ENCODE peak calls at places on chromosome 18, in eight cellular contexts. One of them, this sample, is unnamed.

GRCh38 chr18:10860937-10861336 is 288.4 kb downstream of the PIEZO2 start:
- DNase-seq in HCT116: no peak
- DNase-seq in A549: no peak
- DNase-seq in GM23338: no peak
- DNase-seq in Panc1: no peak
- DNase-seq in GM12878: no peak
- DNase-seq in HepG2: no peak
- DNase-seq in SK-N-SH: no peak
- DNase-seq in this sample: no peak

GRCh38 chr18:76980663-76981387 is 151.8 kb downstream of the MBP start:
- DNase-seq in HCT116: no peak
- DNase-seq in A549: no peak
- DNase-seq in GM23338: no peak
- DNase-seq in Panc1: no peak
- DNase-seq in GM12878: peak
- DNase-seq in HepG2: no peak
- DNase-seq in SK-N-SH: no peak
- DNase-seq in this sample: no peak

GRCh38 chr18:29160123-29160522 is 983.2 kb upstream of the CDH2 start:
- DNase-seq in HCT116: no peak
- DNase-seq in A549: no peak
- DNase-seq in GM23338: peak
- DNase-seq in Panc1: no peak
- DNase-seq in GM12878: no peak
- DNase-seq in HepG2: no peak
- DNase-seq in SK-N-SH: no peak
- DNase-seq in this sample: no peak

GRCh38 chr18:60191926-60192325 is 180.6 kb downstream of the MC4R start:
- DNase-seq in HCT116: no peak
- DNase-seq in A549: no peak
- DNase-seq in GM23338: peak
- DNase-seq in Panc1: no peak
- DNase-seq in GM12878: no peak
- DNase-seq in HepG2: no peak
- DNase-seq in SK-N-SH: no peak
- DNase-seq in this sample: no peak

GRCh38 chr18:56598422-56598821 is 40.0 kb downstream of the TXNL1 start:
- DNase-seq in HCT116: no peak
- DNase-seq in A549: no peak
- DNase-seq in GM23338: peak
- DNase-seq in Panc1: no peak
- DNase-seq in GM12878: no peak
- DNase-seq in HepG2: no peak
- DNase-seq in SK-N-SH: no peak
- DNase-seq in this sample: no peak

GRCh38 chr18:61702007-61702406 is 190.8 kb downstream of the RNF152 start:
- DNase-seq in HCT116: no peak
- DNase-seq in A549: no peak
- DNase-seq in GM23338: no peak
- DNase-seq in Panc1: no peak
- DNase-seq in GM12878: no peak
- DNase-seq in HepG2: no peak
- DNase-seq in SK-N-SH: no peak
- DNase-seq in this sample: no peak

GRCh38 chr18:63829886-63830285 is 54.7 kb downstream of the SERPINB7 start:
- DNase-seq in HCT116: no peak
- DNase-seq in A549: no peak
- DNase-seq in GM23338: no peak
- DNase-seq in Panc1: no peak
- DNase-seq in GM12878: no peak
- DNase-seq in HepG2: no peak
- DNase-seq in SK-N-SH: no peak
- DNase-seq in this sample: no peak

GRCh38 chr18:79406708-79407107 is 11.0 kb downstream of the NFATC1 start:
- DNase-seq in HCT116: no peak
- DNase-seq in A549: no peak
- DNase-seq in GM23338: no peak
- DNase-seq in Panc1: no peak
- DNase-seq in GM12878: no peak
- DNase-seq in HepG2: no peak
- DNase-seq in SK-N-SH: no peak
- DNase-seq in this sample: no peak

GRCh38 chr18:69941183-69941582 is 6.5 kb downstream of the CD226 start:
- DNase-seq in HCT116: no peak
- DNase-seq in A549: no peak
- DNase-seq in GM23338: no peak
- DNase-seq in Panc1: no peak
- DNase-seq in GM12878: no peak
- DNase-seq in HepG2: no peak
- DNase-seq in SK-N-SH: no peak
- DNase-seq in this sample: no peak

GRCh38 chr18:72342933-72343332 is 201.2 kb downstream of the CBLN2 start:
- DNase-seq in HCT116: no peak
- DNase-seq in A549: no peak
- DNase-seq in GM23338: no peak
- DNase-seq in Panc1: no peak
- DNase-seq in GM12878: no peak
- DNase-seq in HepG2: no peak
- DNase-seq in SK-N-SH: no peak
- DNase-seq in this sample: no peak

GRCh38 chr18:33804258-33804657 is 226.2 kb downstream of the ASXL3 start:
- DNase-seq in HCT116: no peak
- DNase-seq in A549: peak
- DNase-seq in GM23338: no peak
- DNase-seq in Panc1: no peak
- DNase-seq in GM12878: no peak
- DNase-seq in HepG2: no peak
- DNase-seq in SK-N-SH: no peak
- DNase-seq in this sample: no peak

GRCh38 chr18:10241571-10241970 is 212.9 kb upstream of the APCDD1 start:
- DNase-seq in HCT116: no peak
- DNase-seq in A549: no peak
- DNase-seq in GM23338: no peak
- DNase-seq in Panc1: no peak
- DNase-seq in GM12878: no peak
- DNase-seq in HepG2: no peak
- DNase-seq in SK-N-SH: no peak
- DNase-seq in this sample: no peak

GRCh38 chr18:76354348-76354747 is 140.7 kb downstream of the ZNF516 start:
- DNase-seq in HCT116: no peak
- DNase-seq in A549: no peak
- DNase-seq in GM23338: no peak
- DNase-seq in Panc1: no peak
- DNase-seq in GM12878: no peak
- DNase-seq in HepG2: no peak
- DNase-seq in SK-N-SH: no peak
- DNase-seq in this sample: no peak

GRCh38 chr18:12121175-12122095 is 27.8 kb downstream of the ANKRD62 start:
- DNase-seq in HCT116: peak
- DNase-seq in A549: peak
- DNase-seq in GM23338: peak
- DNase-seq in Panc1: no peak
- DNase-seq in GM12878: no peak
- DNase-seq in HepG2: peak
- DNase-seq in SK-N-SH: no peak
- DNase-seq in this sample: no peak

GRCh38 chr18:6873352-6873751 is 143.8 kb downstream of the ARHGAP28 start:
- DNase-seq in HCT116: no peak
- DNase-seq in A549: no peak
- DNase-seq in GM23338: no peak
- DNase-seq in Panc1: no peak
- DNase-seq in GM12878: no peak
- DNase-seq in HepG2: no peak
- DNase-seq in SK-N-SH: no peak
- DNase-seq in this sample: no peak

GRCh38 chr18:68445131-68445530 is 269.8 kb downstream of the TMX3 start:
- DNase-seq in HCT116: no peak
- DNase-seq in A549: no peak
- DNase-seq in GM23338: no peak
- DNase-seq in Panc1: no peak
- DNase-seq in GM12878: no peak
- DNase-seq in HepG2: no peak
- DNase-seq in SK-N-SH: no peak
- DNase-seq in this sample: no peak

GRCh38 chr18:68449292-68449691 is 265.6 kb downstream of the TMX3 start:
- DNase-seq in HCT116: no peak
- DNase-seq in A549: no peak
- DNase-seq in GM23338: no peak
- DNase-seq in Panc1: no peak
- DNase-seq in GM12878: no peak
- DNase-seq in HepG2: no peak
- DNase-seq in SK-N-SH: no peak
- DNase-seq in this sample: no peak

GRCh38 chr18:68447286-68447685 is 267.6 kb downstream of the TMX3 start:
- DNase-seq in HCT116: no peak
- DNase-seq in A549: no peak
- DNase-seq in GM23338: no peak
- DNase-seq in Panc1: no peak
- DNase-seq in GM12878: no peak
- DNase-seq in HepG2: no peak
- DNase-seq in SK-N-SH: peak
- DNase-seq in this sample: no peak

GRCh38 chr18:68445668-68446426 is 269.1 kb downstream of the TMX3 start:
- DNase-seq in HCT116: no peak
- DNase-seq in A549: no peak
- DNase-seq in GM23338: no peak
- DNase-seq in Panc1: no peak
- DNase-seq in GM12878: no peak
- DNase-seq in HepG2: no peak
- DNase-seq in SK-N-SH: no peak
- DNase-seq in this sample: no peak

DNA sequence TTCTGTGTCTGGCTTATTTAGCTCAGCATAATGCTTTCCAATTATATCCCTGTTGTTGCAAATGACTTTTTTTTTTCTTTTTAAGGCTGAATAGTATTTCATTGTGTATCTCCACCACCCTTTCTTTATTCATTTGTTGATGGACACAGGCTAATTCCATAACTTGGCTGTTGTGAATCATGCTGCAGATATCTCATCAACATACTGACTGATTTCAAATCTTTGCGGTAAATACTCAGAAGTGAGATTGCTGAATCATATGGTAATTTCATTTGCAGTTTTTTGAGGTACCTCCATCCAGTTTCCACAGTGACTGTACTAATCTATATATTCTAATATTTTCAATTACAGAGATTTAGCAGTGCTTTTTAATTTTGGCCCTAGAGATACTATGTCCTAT is 266.2 kb downstream of the TMX3 start:
- DNase-seq in HCT116: no peak
- DNase-seq in A549: no peak
- DNase-seq in GM23338: no peak
- DNase-seq in Panc1: no peak
- DNase-seq in GM12878: no peak
- DNase-seq in HepG2: no peak
- DNase-seq in SK-N-SH: no peak
- DNase-seq in this sample: no peak
- H3K27ac ChIP-seq in HCT116: no peak
- H3K27ac ChIP-seq in A549: no peak
- H3K27ac ChIP-seq in GM23338: no peak
- H3K27ac ChIP-seq in Panc1: no peak
- H3K27ac ChIP-seq in GM12878: no peak
- H3K27ac ChIP-seq in HepG2: no peak
- H3K27ac ChIP-seq in SK-N-SH: no peak
- H3K27ac ChIP-seq in this sample: no peak

GRCh38 chr18:53567935-53568574 is 656.4 kb downstream of the MBD2 start:
- DNase-seq in HCT116: no peak
- DNase-seq in A549: peak
- DNase-seq in GM23338: peak
- DNase-seq in Panc1: no peak
- DNase-seq in GM12878: no peak
- DNase-seq in HepG2: peak
- DNase-seq in SK-N-SH: peak
- DNase-seq in this sample: no peak
- TF ChIP-seq REST in HCT116: no peak
- TF ChIP-seq REST in A549: no peak
- TF ChIP-seq REST in GM23338: no peak
- TF ChIP-seq REST in Panc1: no peak
- TF ChIP-seq REST in GM12878: no peak
- TF ChIP-seq REST in HepG2: no peak
- TF ChIP-seq REST in SK-N-SH: no peak
- TF ChIP-seq REST in this sample: no peak

GRCh38 chr18:8619835-8620577 is 10.8 kb downstream of the RAB12 start:
- DNase-seq in HCT116: no peak
- DNase-seq in A549: no peak
- DNase-seq in GM23338: no peak
- DNase-seq in Panc1: no peak
- DNase-seq in GM12878: no peak
- DNase-seq in HepG2: no peak
- DNase-seq in SK-N-SH: no peak
- DNase-seq in this sample: no peak
- H3K4me3 ChIP-seq in HCT116: no peak
- H3K4me3 ChIP-seq in A549: no peak
- H3K4me3 ChIP-seq in GM23338: peak
- H3K4me3 ChIP-seq in Panc1: no peak
- H3K4me3 ChIP-seq in GM12878: no peak
- H3K4me3 ChIP-seq in HepG2: no peak
- H3K4me3 ChIP-seq in SK-N-SH: no peak
- H3K4me3 ChIP-seq in this sample: no peak

GRCh38 chr18:45828917-45829811 is 3.7 kb downstream of the SIGLEC15 start:
- DNase-seq in HCT116: no peak
- DNase-seq in A549: no peak
- DNase-seq in GM23338: no peak
- DNase-seq in Panc1: no peak
- DNase-seq in GM12878: no peak
- DNase-seq in HepG2: no peak
- DNase-seq in SK-N-SH: no peak
- DNase-seq in this sample: peak
- H3K27ac ChIP-seq in HCT116: no peak
- H3K27ac ChIP-seq in A549: no peak
- H3K27ac ChIP-seq in GM23338: no peak
- H3K27ac ChIP-seq in Panc1: no peak
- H3K27ac ChIP-seq in GM12878: no peak
- H3K27ac ChIP-seq in HepG2: no peak
- H3K27ac ChIP-seq in SK-N-SH: no peak
- H3K27ac ChIP-seq in this sample: peak